ENCODE peak calls at places on chromosomes 4 and X, in nine cellular contexts. O, E, M, U, T, Z, R, J and N are unnamed samples.

GRCh38 chrX:103792916-103793540 is 16.4 kb downstream of the PLP1 start:
- DNase-seq in O (peak; percentile 18), E (no peak), M (no peak), U (peak; percentile 79), T (no peak), Z (no peak), R (no peak), J (no peak), N (no peak)

GRCh38 chrX:130626521-130626920 is 224.7 kb downstream of the RBMX2 start:
- DNase-seq in O (no peak), E (no peak), M (no peak), U (no peak), T (no peak), Z (no peak), R (no peak), J (no peak), N (no peak)

GRCh38 chr4:110681381-110681780 is 58.5 kb upstream of the PITX2 start:
- DNase-seq in O (no peak), E (no peak), M (no peak), U (peak; percentile 23), T (no peak), Z (no peak), R (no peak), J (no peak), N (no peak)

GRCh38 chrX:103941201-103941975 is 21.0 kb upstream of the TMSB15B start:
- DNase-seq in O (no peak), E (peak; percentile 20), M (peak; percentile 23), U (peak; percentile 36), T (peak; percentile 30), Z (no peak), R (no peak), J (no peak), N (no peak)

GRCh38 chr4:93983133-93983532 is 154.6 kb downstream of the ATOH1 start:
- DNase-seq in O (no peak), E (no peak), M (no peak), U (no peak), T (no peak), Z (no peak), R (no peak), J (no peak), N (no peak)

GRCh38 chrX:47200385-47201150 is 6.9 kb downstream of the UBA1 start:
- DNase-seq in O (no peak), E (no peak), M (no peak), U (peak; percentile 9), T (no peak), Z (no peak), R (no peak), J (no peak), N (no peak)

GRCh38 chr4:32775049-32775448 is 2054.9 kb downstream of the PCDH7 start:
- DNase-seq in O (no peak), E (peak; percentile 1), M (no peak), U (no peak), T (no peak), Z (no peak), R (no peak), J (no peak), N (peak; percentile 54)

GRCh38 chrX:79235899-79236298 is 91.4 kb downstream of the GPR174 start:
- DNase-seq in O (no peak), E (no peak), M (no peak), U (no peak), T (no peak), Z (no peak), R (no peak), J (no peak), N (no peak)

GRCh38 chr4:108168672-108169562 is at the start of gene LEF1:
- DNase-seq in O (no peak), E (peak; percentile 63), M (peak; percentile 14), U (peak; percentile 44), T (no peak), Z (no peak), R (peak; percentile 57), J (peak; percentile 73), N (no peak)

GRCh38 chr4:56907489-56908205 is at the start of gene REST:
- DNase-seq in O (peak; percentile 48), E (peak; percentile 92), M (peak; percentile 37), U (peak; percentile 71), T (peak; percentile 72), Z (peak; percentile 49), R (peak; percentile 59), J (peak; percentile 75), N (peak; percentile 80)

GRCh38 chr4:153603835-153604234 is 80.2 kb upstream of the TLR2 start:
- DNase-seq in O (no peak), E (no peak), M (no peak), U (no peak), T (no peak), Z (no peak), R (no peak), J (no peak), N (no peak)

GRCh38 chr4:56861365-56861764 is 39.9 kb upstream of the SPINK2 start:
- DNase-seq in O (no peak), E (no peak), M (no peak), U (peak; percentile 31), T (no peak), Z (no peak), R (no peak), J (no peak), N (no peak)

GRCh38 chr4:78155616-78156105 is 98.5 kb downstream of the FRAS1 start:
- DNase-seq in O (no peak), E (no peak), M (no peak), U (peak; percentile 1), T (no peak), Z (no peak), R (no peak), J (no peak), N (no peak)

GRCh38 chr4:70739496-70740337 is 18.0 kb downstream of the RUFY3 start:
- DNase-seq in O (no peak), E (no peak), M (no peak), U (no peak), T (no peak), Z (no peak), R (no peak), J (no peak), N (no peak)

GRCh38 chr4:121277194-121278105 is 103.4 kb downstream of the QRFPR start:
- DNase-seq in O (peak; percentile 5), E (peak; percentile 4), M (no peak), U (no peak), T (peak; percentile 14), Z (no peak), R (no peak), J (no peak), N (peak; percentile 17)

GRCh38 chr4:76035146-76035545 is 724 bp downstream of the CXCL11 start:
- DNase-seq in O (no peak), E (no peak), M (no peak), U (no peak), T (no peak), Z (no peak), R (no peak), J (no peak), N (no peak)

GRCh38 chr4:6937201-6937600 is 27.6 kb downstream of the TBC1D14 start:
- DNase-seq in O (no peak), E (no peak), M (no peak), U (no peak), T (no peak), Z (no peak), R (no peak), J (no peak), N (no peak)

GRCh38 chr4:128635141-128635911 is 174.2 kb upstream of the JADE1 start:
- DNase-seq in O (peak; percentile 44), E (no peak), M (peak; percentile 78), U (no peak), T (peak; percentile 66), Z (peak; percentile 56), R (no peak), J (no peak), N (no peak)

GRCh38 chr4:71254451-71255012 is 84.3 kb upstream of the SLC4A4 start:
- DNase-seq in O (no peak), E (no peak), M (no peak), U (no peak), T (no peak), Z (no peak), R (no peak), J (no peak), N (no peak)

GRCh38 chrX:39263946-39264483 is 462.8 kb downstream of the MID1IP1 start:
- DNase-seq in O (no peak), E (no peak), M (no peak), U (no peak), T (no peak), Z (no peak), R (no peak), J (no peak), N (no peak)

GRCh38 chr4:84648863-84649647 is 66.1 kb downstream of the CDS1 start:
- DNase-seq in O (no peak), E (no peak), M (no peak), U (no peak), T (no peak), Z (no peak), R (no peak), J (no peak), N (no peak)

GRCh38 chr4:89829470-89830138 is 7.4 kb downstream of the SNCA start:
- DNase-seq in O (no peak), E (no peak), M (no peak), U (no peak), T (no peak), Z (peak; percentile 19), R (no peak), J (no peak), N (no peak)

GRCh38 chr4:173703076-173703475 is 173.0 kb upstream of the HAND2 start:
- DNase-seq in O (no peak), E (no peak), M (no peak), U (no peak), T (no peak), Z (no peak), R (no peak), J (no peak), N (no peak)

GRCh38 chrX:103585421-103586313 is at the start of gene TCEAL4:
- DNase-seq in O (peak; percentile 30), E (peak; percentile 71), M (peak; percentile 59), U (peak; percentile 41), T (peak; percentile 56), Z (peak; percentile 53), R (peak; percentile 26), J (peak; percentile 15), N (no peak)

GRCh38 chrX:136916827-136917226 is 36.3 kb upstream of the RBMX start:
- DNase-seq in O (no peak), E (no peak), M (no peak), U (no peak), T (no peak), Z (no peak), R (no peak), J (no peak), N (no peak)

GRCh38 chr4:2350982-2351381 is 67.5 kb downstream of the ZFYVE28 start:
- DNase-seq in O (no peak), E (no peak), M (no peak), U (no peak), T (no peak), Z (no peak), R (no peak), J (no peak), N (no peak)